ENCODE peak calls at places on chromosome 6, in nine cellular contexts. G is suprapubic skin, M is H1, D is esophagus muscularis mucosa, J is A549, A is K562, R is tibial nerve, L is transverse colon, T is HepG2. U is an unnamed sample.

GRCh38 chr6:95529762-95530161 is 47.6 kb upstream of the MANEA start:
- DNase-seq in G (no peak), M (no peak), D (no peak), J (no peak), A (no peak), R (no peak), L (no peak), T (no peak), U (no peak)

GRCh38 chr6:166605752-166606151 is 19.3 kb upstream of the RAMACL start:
- DNase-seq in G (no peak), M (no peak), D (no peak), J (no peak), A (no peak), R (no peak), L (no peak), T (no peak), U (no peak)

GRCh38 chr6:147506704-147507114 is 1.8 kb upstream of the SAMD5 start:
- DNase-seq in G (peak; percentile 62), M (no peak), D (no peak), J (peak; percentile 58), A (peak; percentile 87), R (peak; percentile 70), L (peak; percentile 82), T (peak; percentile 38), U (peak; percentile 57)

GRCh38 chr6:110688661-110689268 is 126.5 kb downstream of the CDK19 start:
- DNase-seq in G (no peak), M (no peak), D (no peak), J (no peak), A (no peak), R (no peak), L (peak; percentile 18), T (no peak), U (no peak)

GRCh38 chr6:12314751-12315150 is 24.6 kb downstream of the EDN1 start:
- DNase-seq in G (no peak), M (no peak), D (peak; percentile 39), J (no peak), A (no peak), R (no peak), L (no peak), T (no peak), U (no peak)

GRCh38 chr6:112296694-112297093 is 42.3 kb upstream of the LAMA4 start:
- DNase-seq in G (no peak), M (no peak), D (no peak), J (no peak), A (no peak), R (no peak), L (no peak), T (no peak), U (no peak)

GRCh38 chr6:38350220-38350619 is 289.5 kb downstream of the BTBD9 start:
- DNase-seq in G (no peak), M (no peak), D (no peak), J (no peak), A (no peak), R (no peak), L (no peak), T (no peak), U (no peak)

GRCh38 chr6:46764961-46765360 is 18.2 kb downstream of the ANKRD66 start:
- DNase-seq in G (no peak), M (no peak), D (no peak), J (no peak), A (no peak), R (no peak), L (no peak), T (no peak), U (no peak)

GRCh38 chr6:1381397-1382330 is 7.7 kb upstream of the FOXF2 start:
- DNase-seq in G (peak; percentile 68), M (no peak), D (no peak), J (no peak), A (peak; percentile 82), R (peak; percentile 56), L (peak; percentile 49), T (no peak), U (no peak)

GRCh38 chr6:55433446-55434130 is 106.3 kb downstream of the GFRAL start:
- DNase-seq in G (no peak), M (no peak), D (no peak), J (no peak), A (no peak), R (no peak), L (no peak), T (no peak), U (no peak)

GRCh38 chr6:131250121-131250520 is 114.9 kb downstream of the AKAP7 start:
- DNase-seq in G (peak; percentile 57), M (no peak), D (no peak), J (no peak), A (no peak), R (peak; percentile 34), L (peak; percentile 78), T (no peak), U (peak; percentile 36)

GRCh38 chr6:41713161-41713649 is 22.2 kb downstream of the TFEB start:
- DNase-seq in G (no peak), M (no peak), D (no peak), J (peak; percentile 77), A (no peak), R (no peak), L (no peak), T (no peak), U (no peak)

DNA sequence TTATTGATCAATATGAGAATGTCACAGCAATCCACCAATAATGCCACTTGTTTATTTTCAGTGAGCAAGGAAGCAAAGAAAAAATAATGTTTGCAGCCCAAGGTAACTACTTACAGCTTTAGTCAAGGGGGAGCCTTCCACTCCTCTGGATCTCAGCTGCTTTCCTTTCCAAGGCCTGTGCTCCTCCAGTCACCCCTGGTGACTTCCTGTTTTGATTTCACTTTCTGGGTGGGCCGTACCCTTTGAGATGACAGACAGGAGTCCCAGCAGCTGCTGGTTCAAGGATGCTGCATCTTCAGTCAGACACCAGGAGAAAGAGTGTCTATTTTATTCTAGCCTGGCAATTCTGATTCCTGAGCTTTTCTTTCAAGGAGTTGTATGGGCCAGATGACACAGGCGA is 5.6 kb upstream of the VNN2 start:
- DNase-seq in G (no peak), M (no peak), D (no peak), J (no peak), A (no peak), R (no peak), L (peak; percentile 29), T (no peak), U (no peak)
- TF ChIP-seq EP300 in G (no peak), M (no peak), D (no peak), J (no peak), A (no peak), R (no peak), L (no peak), T (no peak), U (no peak)

GRCh38 chr6:99348823-99349619 is 453 bp downstream of the FAXC start:
- DNase-seq in G (peak; percentile 59), M (no peak), D (peak; percentile 87), J (no peak), A (peak; percentile 17), R (no peak), L (no peak), T (no peak), U (no peak)

GRCh38 chr6:99349620-99350141 is at the start of gene FAXC:
- DNase-seq in G (no peak), M (no peak), D (no peak), J (peak; percentile 34), A (peak; percentile 41), R (no peak), L (peak; percentile 29), T (peak; percentile 9), U (peak; percentile 43)

GRCh38 chr6:99353126-99353525 is 3.7 kb upstream of the FAXC start:
- DNase-seq in G (no peak), M (no peak), D (no peak), J (no peak), A (no peak), R (no peak), L (no peak), T (no peak), U (no peak)

GRCh38 chr6:99348220-99348822 is 1.2 kb downstream of the FAXC start:
- DNase-seq in G (no peak), M (no peak), D (peak; percentile 75), J (no peak), A (no peak), R (no peak), L (no peak), T (no peak), U (no peak)

DNA sequence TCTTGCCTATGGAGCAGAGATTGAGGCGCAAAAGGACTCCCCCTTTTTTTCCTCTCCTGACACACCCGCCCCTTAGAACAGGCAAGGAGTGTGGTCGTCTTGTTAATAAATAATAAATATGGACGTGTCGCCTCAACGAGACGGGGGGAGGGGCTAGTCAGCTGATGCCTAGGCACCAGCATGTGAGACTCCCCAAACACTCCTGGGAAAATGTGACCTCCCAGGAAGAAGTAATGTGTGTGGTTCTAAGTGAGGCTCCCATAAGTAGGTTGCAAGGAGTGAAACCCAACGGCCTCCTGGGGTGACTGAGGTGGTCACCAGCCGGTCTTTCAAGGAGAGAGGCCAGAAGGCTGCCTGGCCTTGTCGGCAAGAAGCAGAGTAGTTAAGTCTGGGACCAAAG is 1.1 kb upstream of the FAXC start:
- DNase-seq in G (no peak), M (no peak), D (no peak), J (no peak), A (no peak), R (no peak), L (no peak), T (no peak), U (no peak)
- TF ChIP-seq EP300 in G (no peak), M (no peak), D (no peak), J (no peak), A (no peak), R (no peak), L (no peak), T (no peak), U (no peak)

GRCh38 chr6:163585932-163586437 is 171.5 kb downstream of the QKI start:
- DNase-seq in G (peak; percentile 78), M (no peak), D (no peak), J (peak; percentile 18), A (peak; percentile 57), R (peak; percentile 68), L (no peak), T (no peak), U (no peak)
- TF ChIP-seq EP300 in G (no peak), M (no peak), D (no peak), J (no peak), A (peak; percentile 84), R (peak; percentile 68), L (no peak), T (no peak), U (no peak)

GRCh38 chr6:5871296-5871695 is 135.4 kb downstream of the NRN1 start:
- DNase-seq in G (no peak), M (no peak), D (no peak), J (no peak), A (no peak), R (no peak), L (no peak), T (no peak), U (no peak)

GRCh38 chr6:5869676-5870075 is 137.0 kb downstream of the NRN1 start:
- DNase-seq in G (no peak), M (no peak), D (no peak), J (no peak), A (no peak), R (no peak), L (no peak), T (no peak), U (no peak)

GRCh38 chr6:5865492-5866031 is 141.2 kb downstream of the NRN1 start:
- DNase-seq in G (no peak), M (no peak), D (no peak), J (no peak), A (no peak), R (no peak), L (no peak), T (no peak), U (no peak)

GRCh38 chr6:5869261-5869660 is 137.5 kb downstream of the NRN1 start:
- DNase-seq in G (no peak), M (no peak), D (no peak), J (no peak), A (no peak), R (no peak), L (no peak), T (no peak), U (no peak)

GRCh38 chr6:5866547-5867051 is 140.1 kb downstream of the NRN1 start:
- DNase-seq in G (no peak), M (no peak), D (no peak), J (no peak), A (no peak), R (no peak), L (no peak), T (peak; percentile 55), U (no peak)
- TF ChIP-seq EP300 in G (no peak), M (no peak), D (no peak), J (no peak), A (no peak), R (no peak), L (no peak), T (no peak), U (no peak)